ENCODE peak calls at places on chromosomes 6 and 20, in five cellular contexts. K is foreskin fibroblast, Y is left lung, D is fibroblast of mammary gland, S is iPS DF 6.9. T is an unnamed sample.

GRCh38 chr6:24357336-24358218 is at the start of gene DCDC2:
- DNase-seq in S (no peak), K (peak), D (peak), Y (peak), T (peak)

GRCh38 chr20:16061394-16061793 is 511.9 kb downstream of the KIF16B start:
- DNase-seq in S (no peak), K (no peak), Y (no peak), D (no peak), T (no peak)

GRCh38 chr20:50690979-50691584 is at the start of gene RIPOR3:
- DNase-seq in D (peak), Y (no peak), S (no peak), K (peak), T (no peak)

GRCh38 chr20:8722277-8722928 is 346.5 kb upstream of the PLCB4 start:
- DNase-seq in D (peak), K (peak), S (peak), Y (no peak), T (no peak)

GRCh38 chr6:40743226-40743625 is 156.1 kb upstream of the LRFN2 start:
- DNase-seq in D (no peak), Y (no peak), K (no peak), S (no peak), T (no peak)

GRCh38 chr6:15668918-15669317 is 6.1 kb upstream of the DTNBP1 start:
- DNase-seq in K (no peak), D (no peak), S (no peak), Y (no peak), T (no peak)

GRCh38 chr6:14757414-14757813 is 488.5 kb upstream of the JARID2 start:
- DNase-seq in D (no peak), Y (no peak), K (no peak), S (no peak), T (no peak)

GRCh38 chr6:5749666-5750215 is 257.0 kb downstream of the NRN1 start:
- DNase-seq in D (no peak), S (no peak), K (no peak), Y (no peak), T (peak)

GRCh38 chr6:35485402-35485877 is 11.4 kb downstream of the TEAD3 start:
- DNase-seq in Y (peak), S (no peak), K (peak), D (no peak), T (no peak)

GRCh38 chr6:4647414-4648365 is 128.5 kb upstream of the CDYL start:
- DNase-seq in Y (peak), K (peak), D (peak), S (peak), T (peak)

GRCh38 chr6:45132683-45133294 is 195.3 kb upstream of the RUNX2 start:
- DNase-seq in K (no peak), Y (no peak), S (no peak), D (no peak), T (no peak)

GRCh38 chr6:55874309-55874708 is 1.1 kb downstream of the BMP5 start:
- DNase-seq in D (no peak), S (no peak), K (no peak), Y (no peak), T (no peak)

GRCh38 chr6:55869731-55870130 is 5.7 kb downstream of the BMP5 start:
- DNase-seq in D (no peak), S (no peak), Y (no peak), K (no peak), T (no peak)

DNA sequence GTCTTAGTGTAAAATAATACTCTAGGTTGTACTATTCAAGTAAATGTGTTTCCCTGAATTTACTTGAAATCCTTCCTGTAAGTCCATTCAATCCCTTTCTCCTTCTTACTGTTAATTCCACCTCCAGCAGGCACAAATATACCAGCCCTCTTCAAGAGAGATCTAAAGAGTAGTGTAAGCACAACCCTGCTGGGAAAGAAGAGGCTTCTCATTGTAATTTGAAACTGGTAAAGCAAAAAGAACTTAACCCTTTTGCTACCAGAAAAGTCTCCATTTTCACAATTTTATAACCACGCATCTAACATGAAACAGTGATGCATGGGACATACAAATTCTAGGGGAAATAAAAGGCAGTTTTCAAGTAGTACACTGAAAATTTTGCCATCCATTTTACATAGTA is at the start of gene BMP5:
- DNase-seq in K (no peak), S (peak), Y (no peak), D (no peak), T (no peak)
- H3K4me3 ChIP-seq in K (no peak), S (no peak), Y (peak), D (no peak), T (peak)

GRCh38 chr6:149925253-149925973 is 2.5 kb upstream of the RAET1G start:
- DNase-seq in S (no peak), K (peak), D (peak), Y (no peak), T (peak)
- H3K4me3 ChIP-seq in S (peak), K (peak), D (peak), Y (peak), T (peak)

GRCh38 chr20:45016089-45016641 is 49.9 kb downstream of the STK4 start:
- DNase-seq in D (no peak), K (peak), Y (no peak), S (no peak), T (no peak)
- H3K4me3 ChIP-seq in D (no peak), K (no peak), Y (no peak), S (no peak), T (no peak)

DNA sequence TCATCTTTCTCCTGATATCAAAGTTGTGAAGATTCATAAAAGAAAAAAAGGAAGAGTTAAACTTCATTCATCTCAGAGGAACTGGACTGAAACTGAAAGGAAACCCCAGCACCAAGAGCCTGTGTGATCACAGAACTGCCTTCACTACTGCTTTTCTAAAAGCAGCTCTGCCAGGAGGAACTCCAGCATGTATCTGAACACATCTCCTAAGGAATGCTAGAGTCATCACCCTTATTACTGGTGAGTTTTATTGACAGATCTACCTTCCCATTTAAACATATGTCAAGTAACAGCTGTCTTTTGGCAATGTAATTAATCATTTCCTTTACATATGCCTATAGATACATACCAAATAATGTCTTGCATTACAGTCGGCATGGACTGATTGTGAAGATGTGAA is 102.4 kb downstream of the KIF13A start:
- DNase-seq in K (no peak), S (no peak), Y (no peak), D (no peak), T (no peak)
- H3K4me3 ChIP-seq in K (no peak), S (no peak), Y (no peak), D (no peak), T (no peak)

DNA sequence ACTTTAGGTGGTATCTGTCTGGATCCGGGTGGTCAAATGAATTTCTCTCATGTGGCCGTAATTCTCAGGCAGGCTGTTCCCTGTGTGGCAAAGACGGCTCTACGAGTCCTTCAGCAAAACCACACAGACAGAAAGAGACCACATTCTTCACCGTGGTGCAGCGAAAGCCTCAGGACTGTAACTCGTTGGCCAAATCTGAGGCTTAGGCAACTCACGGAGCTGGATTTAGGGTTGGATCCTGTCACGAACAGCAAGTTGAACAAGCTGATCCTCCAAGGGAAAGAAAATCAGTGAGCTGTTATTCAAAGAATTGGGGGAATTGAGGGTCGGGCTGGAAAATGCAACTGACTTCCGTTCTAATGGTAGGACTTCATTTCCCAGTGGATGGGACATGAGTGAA is 167.4 kb downstream of the ZMYND8 start:
- DNase-seq in S (no peak), Y (no peak), D (no peak), K (peak), T (no peak)
- H3K4me3 ChIP-seq in S (no peak), Y (no peak), D (no peak), K (no peak), T (no peak)

GRCh38 chr6:154480144-154480639 is 30.3 kb downstream of the CNKSR3 start:
- DNase-seq in K (no peak), Y (no peak), D (no peak), S (no peak), T (no peak)

GRCh38 chr6:154476494-154476893 is 34.0 kb downstream of the CNKSR3 start:
- DNase-seq in Y (no peak), K (no peak), S (no peak), D (no peak), T (no peak)

GRCh38 chr6:154478021-154478651 is 32.3 kb downstream of the CNKSR3 start:
- DNase-seq in S (no peak), Y (peak), K (peak), D (no peak), T (peak)

GRCh38 chr6:154479388-154480143 is 30.9 kb downstream of the CNKSR3 start:
- DNase-seq in K (peak), D (peak), S (no peak), Y (no peak), T (no peak)

DNA sequence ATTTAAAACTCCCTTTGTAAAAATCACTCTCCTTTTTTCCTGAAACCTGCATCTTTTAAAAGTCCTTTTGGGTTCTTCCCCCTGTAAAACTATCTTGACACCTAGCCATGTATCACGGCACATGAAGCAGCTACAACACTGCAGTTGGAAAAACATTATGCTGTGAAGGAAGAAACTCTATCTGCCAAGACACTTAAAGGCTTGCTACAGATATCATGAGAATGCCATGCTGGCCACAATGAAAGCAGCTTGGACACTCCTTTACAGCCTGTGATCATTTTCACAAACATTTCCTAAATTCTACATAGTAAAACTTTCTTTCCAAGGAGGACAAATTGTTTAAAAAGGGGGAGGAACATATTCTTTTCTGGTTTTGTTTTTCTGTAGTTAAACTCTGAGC is 31.8 kb downstream of the CNKSR3 start:
- DNase-seq in S (no peak), D (no peak), K (peak), Y (no peak), T (no peak)
- H3K4me3 ChIP-seq in S (no peak), D (no peak), K (peak), Y (no peak), T (no peak)

GRCh38 chr6:106128981-106129761 is 43.0 kb downstream of the PRDM1 start:
- DNase-seq in Y (no peak), D (peak), S (no peak), K (peak), T (no peak)
- H3K4me3 ChIP-seq in Y (no peak), D (no peak), S (no peak), K (no peak), T (no peak)

T was measured in lower lobe of right lung.